ENCODE peak calls at places on chromosomes 3 and 15, in six cellular contexts. T, D, G, K, W and M are unnamed samples.

GRCh38 chr15:44676676-44677075 is 13.2 kb upstream of the SPG11 start:
- DNase-seq in T (no peak), D (no peak), G (no peak), K (no peak), W (no peak), M (no peak)

GRCh38 chr3:112302881-112303761 is 9.1 kb upstream of the SLC9C1 start:
- DNase-seq in T (no peak), D (no peak), G (no peak), K (no peak), W (no peak), M (no peak)

GRCh38 chr15:63931556-63931955 is 97.8 kb upstream of the HERC1 start:
- DNase-seq in T (no peak), D (no peak), G (no peak), K (no peak), W (no peak), M (no peak)

GRCh38 chr3:89795506-89795905 is 688.1 kb downstream of the EPHA3 start:
- DNase-seq in T (no peak), D (no peak), G (no peak), K (no peak), W (no peak), M (no peak)

GRCh38 chr3:184230603-184231528 is 1.5 kb downstream of the VWA5B2 start:
- DNase-seq in T (peak; percentile 33), D (no peak), G (peak; percentile 47), K (no peak), W (no peak), M (peak; percentile 60)

GRCh38 chr15:77654975-77655374 is 22.3 kb upstream of the LINGO1 start:
- DNase-seq in T (peak; percentile 55), D (no peak), G (no peak), K (no peak), W (no peak), M (no peak)

GRCh38 chr3:71077070-71077469 is 506.5 kb downstream of the FOXP1 start:
- DNase-seq in T (no peak), D (no peak), G (no peak), K (no peak), W (no peak), M (no peak)

GRCh38 chr3:182180646-182181385 is 469.1 kb downstream of the SOX2 start:
- DNase-seq in T (no peak), D (no peak), G (no peak), K (no peak), W (no peak), M (no peak)

GRCh38 chr3:38588276-38588971 is 61.1 kb downstream of the SCN5A start:
- DNase-seq in T (peak; percentile 2), D (no peak), G (no peak), K (no peak), W (no peak), M (no peak)

GRCh38 chr15:73010154-73011152 is 41.8 kb upstream of the NEO1 start:
- DNase-seq in T (no peak), D (no peak), G (no peak), K (no peak), W (no peak), M (no peak)

GRCh38 chr3:31288641-31289100 is 244.1 kb upstream of the STT3B start:
- DNase-seq in T (peak; percentile 11), D (peak; percentile 62), G (peak; percentile 64), K (peak; percentile 60), W (peak; percentile 69), M (peak; percentile 30)

GRCh38 chr15:101008158-101009139 is 89.3 kb downstream of the LRRK1 start:
- DNase-seq in T (peak; percentile 91), D (peak; percentile 88), G (peak; percentile 83), K (peak; percentile 74), W (peak; percentile 73), M (peak; percentile 75)
- TF ChIP-seq POLR2A in T (no peak), D (no peak), G (no peak), K (no peak), W (no peak), M (no peak)

GRCh38 chr15:26623071-26623470 is 149.8 kb downstream of the GABRB3 start:
- DNase-seq in T (no peak), D (no peak), G (no peak), K (no peak), W (no peak), M (no peak)
- H3K9me3 ChIP-seq in T (peaks cover 8% of the 10 kb centered on the region), D (no peaks in the 10 kb centered on the region), G (no peaks in the 10 kb centered on the region), K (no peaks in the 10 kb centered on the region), W (no peaks in the 10 kb centered on the region), M (no peaks in the 10 kb centered on the region)

DNA sequence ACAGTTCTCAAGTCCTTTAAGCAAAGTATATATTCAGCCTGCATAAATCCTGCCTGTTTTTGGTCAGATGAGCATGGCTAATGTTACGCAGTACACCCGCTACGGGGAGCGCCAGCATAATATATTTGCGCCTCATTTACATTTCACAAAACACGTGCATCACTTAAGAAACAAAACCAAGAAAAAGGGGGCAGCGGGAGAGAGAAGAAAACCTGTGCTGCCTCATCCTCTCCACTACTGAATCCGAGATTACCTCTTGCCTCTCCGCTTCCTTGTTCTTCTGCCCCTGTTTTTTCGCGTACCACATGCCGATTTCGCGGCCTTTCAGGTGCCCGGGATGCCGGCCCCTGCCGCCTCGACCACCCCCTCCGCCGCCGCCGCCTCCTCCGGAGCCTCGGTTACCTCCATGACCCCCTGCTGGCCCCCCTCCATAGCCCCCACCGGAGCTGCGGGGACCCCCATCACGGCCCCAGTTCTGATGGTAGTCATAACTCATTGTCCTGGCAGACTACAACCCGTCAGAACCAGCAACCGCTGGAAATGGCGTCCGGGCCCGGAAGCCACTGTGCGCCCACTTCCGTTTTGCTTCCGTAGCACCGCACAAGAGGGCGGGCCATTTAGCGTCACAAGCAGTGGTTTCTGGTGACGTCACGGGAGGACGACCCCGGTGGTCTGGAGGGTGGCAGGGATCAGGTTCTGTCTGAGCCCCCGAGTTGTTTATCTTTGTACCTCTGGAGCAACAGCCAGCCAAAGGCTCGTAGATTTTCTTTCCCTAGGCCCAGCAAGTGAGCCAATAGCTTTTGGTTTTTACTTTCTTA is at the start of gene DHX36:
- DNase-seq in T (peak; percentile 90), D (peak; percentile 94), G (peak; percentile 87), K (peak; percentile 91), W (peak; percentile 90), M (peak; percentile 88)
- TF ChIP-seq POLR2A in T (peak; percentile 76), D (peak; percentile 83), G (peak; percentile 53), K (peak; percentile 48), W (no peak), M (peak; percentile 77)

GRCh38 chr3:257826-258225 is 61.3 kb downstream of the CHL1 start:
- DNase-seq in T (no peak), D (no peak), G (no peak), K (no peak), W (no peak), M (no peak)
- H3K9me3 ChIP-seq in T (no peaks in the 10 kb centered on the region), D (no peaks in the 10 kb centered on the region), G (no peaks in the 10 kb centered on the region), K (no peaks in the 10 kb centered on the region), W (no peaks in the 10 kb centered on the region), M (no peaks in the 10 kb centered on the region)

GRCh38 chr3:197791120-197792018 is at the start of gene LRCH3:
- DNase-seq in T (peak; percentile 76), D (peak; percentile 90), G (peak; percentile 67), K (peak; percentile 79), W (peak; percentile 69), M (peak; percentile 72)
- TF ChIP-seq POLR2A in T (peak; percentile 80), D (peak; percentile 62), G (peak; percentile 67), K (peak; percentile 64), W (peak; percentile 39), M (peak; percentile 72)

GRCh38 chr15:25717116-25717755 is 145.9 kb downstream of the ATP10A start:
- DNase-seq in T (no peak), D (no peak), G (no peak), K (no peak), W (no peak), M (no peak)

GRCh38 chr15:25715536-25716413 is 147.4 kb downstream of the ATP10A start:
- DNase-seq in T (no peak), D (no peak), G (no peak), K (no peak), W (no peak), M (no peak)

GRCh38 chr15:25717861-25718504 is 145.1 kb downstream of the ATP10A start:
- DNase-seq in T (no peak), D (no peak), G (no peak), K (no peak), W (no peak), M (no peak)

GRCh38 chr15:25718597-25718996 is 144.5 kb downstream of the ATP10A start:
- DNase-seq in T (no peak), D (no peak), G (no peak), K (no peak), W (no peak), M (no peak)

DNA sequence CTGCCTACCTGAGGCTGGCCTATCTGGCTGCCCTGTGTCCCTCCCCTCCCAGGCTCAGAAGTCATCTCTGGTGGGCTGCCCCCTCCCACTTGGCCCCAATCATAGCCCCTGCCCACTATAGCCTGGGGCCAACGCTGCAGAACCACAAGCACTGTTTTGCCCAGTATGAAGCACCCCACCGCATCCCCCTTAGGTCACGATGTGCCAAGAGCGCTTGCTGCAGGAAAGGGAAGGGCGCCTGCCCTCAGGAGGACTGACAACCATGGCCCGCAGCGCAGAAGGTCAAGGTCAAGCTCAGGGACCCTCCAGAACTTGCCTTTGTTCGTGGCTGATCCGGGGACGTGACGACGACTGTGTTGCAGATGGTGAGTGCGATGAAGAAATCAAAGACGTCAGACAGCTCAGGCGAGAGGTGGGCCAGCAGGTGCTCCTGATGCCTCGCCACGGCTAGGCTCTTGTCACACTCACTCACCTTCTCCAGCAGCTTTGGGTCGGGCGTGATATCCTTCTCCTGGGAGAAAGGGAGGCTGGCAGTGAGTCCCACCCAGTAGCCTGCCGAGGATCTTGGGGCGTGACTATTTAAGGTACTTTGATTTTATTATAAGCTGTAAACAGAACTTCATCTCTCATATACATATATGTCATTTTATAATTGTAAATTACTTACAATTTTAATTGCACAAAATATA is 146.6 kb downstream of the ATP10A start:
- DNase-seq in T (no peak), D (no peak), G (no peak), K (no peak), W (no peak), M (no peak)
- H3K9me3 ChIP-seq in T (no peaks in the 10 kb centered on the region), D (no peaks in the 10 kb centered on the region), G (no peaks in the 10 kb centered on the region), K (no peaks in the 10 kb centered on the region), W (no peaks in the 10 kb centered on the region), M (no peaks in the 10 kb centered on the region)

DNA sequence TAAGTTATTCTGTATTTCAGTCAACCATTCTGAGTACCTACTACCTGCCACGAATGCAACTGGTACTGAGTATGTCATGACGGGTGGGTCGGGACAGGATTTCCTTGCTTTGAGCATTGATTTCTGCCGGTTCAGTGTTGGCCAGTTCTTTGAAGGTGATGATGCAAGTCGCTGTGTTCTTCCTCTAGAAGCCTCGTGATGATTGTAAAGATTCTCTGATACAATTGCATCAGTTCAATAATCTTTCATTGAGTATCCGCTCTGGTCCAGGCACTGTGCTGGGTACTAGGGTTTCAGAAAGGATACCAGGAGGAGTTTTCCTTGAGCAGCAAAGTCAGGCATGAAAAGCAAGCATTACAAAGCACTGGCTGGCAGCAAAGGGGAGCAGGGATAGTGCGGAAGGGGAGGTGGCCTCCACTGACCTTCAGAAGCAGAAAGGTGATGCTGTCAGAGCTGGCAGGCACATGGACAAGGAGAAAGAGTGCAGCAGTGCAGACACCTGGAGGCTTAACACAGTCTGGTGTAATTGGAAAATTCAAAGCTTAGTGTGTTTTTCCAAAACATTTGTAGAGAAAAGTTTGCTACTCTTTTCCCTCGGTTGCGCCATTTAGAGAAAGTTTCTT is 100.1 kb downstream of the RPL39L start:
- DNase-seq in T (no peak), D (no peak), G (no peak), K (no peak), W (no peak), M (no peak)
- TF ChIP-seq POLR2A in T (no peak), D (no peak), G (no peak), K (no peak), W (no peak), M (no peak)

DNA sequence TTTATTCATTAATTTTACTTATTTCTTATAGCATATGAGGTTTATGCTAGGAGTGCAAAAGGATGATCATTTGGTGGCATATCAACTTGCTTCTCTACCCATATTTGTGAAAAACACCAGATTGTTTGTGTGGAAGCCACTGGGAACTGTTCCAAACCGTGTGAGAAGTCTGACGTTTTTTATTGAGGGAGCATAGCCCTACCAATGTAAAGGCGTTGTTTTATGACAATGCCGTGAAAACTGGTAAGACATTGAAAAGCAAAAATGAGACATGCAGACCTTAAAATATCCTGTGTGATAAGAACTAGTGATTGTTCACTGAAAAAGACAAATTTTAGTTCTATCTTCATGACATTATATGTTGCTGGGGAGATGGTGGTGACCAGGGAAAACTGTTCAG is 87.8 kb downstream of the CHL1 start:
- DNase-seq in T (no peak), D (no peak), G (no peak), K (no peak), W (no peak), M (no peak)
- H3K9me3 ChIP-seq in T (no peaks in the 10 kb centered on the region), D (no peaks in the 10 kb centered on the region), G (no peaks in the 10 kb centered on the region), K (no peaks in the 10 kb centered on the region), W (no peaks in the 10 kb centered on the region), M (no peaks in the 10 kb centered on the region)